ENCODE peak calls at places on chromosomes 7 and 10, in four cellular contexts. O is K562, L is WTC11, T is HepG2. Y is an unnamed sample.

GRCh38 chr10:53005612-53006325 is 233.2 kb upstream of the MBL2 start:
- DNase-seq in L (no peak), T (no peak), O (no peak), Y (no peak)

GRCh38 chr7:154770361-154770760 is 232.6 kb downstream of the PAXIP1 start:
- DNase-seq in L (no peak), O (no peak), T (no peak), Y (no peak)

GRCh38 chr10:124977648-124978375 is 35.9 kb downstream of the ZRANB1 start:
- DNase-seq in L (no peak), T (no peak), O (no peak), Y (no peak)

GRCh38 chr10:44132361-44133289 is 252.3 kb downstream of the CXCL12 start:
- DNase-seq in L (no peak), O (no peak), T (no peak), Y (no peak)

GRCh38 chr10:98528166-98528784 is 81.5 kb upstream of the HPS1 start:
- DNase-seq in L (no peak), O (no peak), T (no peak), Y (no peak)

GRCh38 chr10:43202657-43203490 is 64.0 kb downstream of the RASGEF1A start:
- DNase-seq in L (peak), O (peak), T (no peak), Y (no peak)

GRCh38 chr7:2864204-2864985 is 20.3 kb upstream of the GNA12 start:
- DNase-seq in L (no peak), O (no peak), T (peak), Y (no peak)

GRCh38 chr10:86953747-86954680 is 3.4 kb downstream of the MMRN2 start:
- DNase-seq in L (peak), T (no peak), O (peak), Y (peak)

GRCh38 chr10:25357269-25357668 is 182.5 kb downstream of the GPR158 start:
- DNase-seq in O (no peak), T (no peak), L (no peak), Y (no peak)

GRCh38 chr10:110357252-110357780 is 52.6 kb upstream of the SMNDC1 start:
- DNase-seq in L (no peak), O (peak), T (peak), Y (no peak)

GRCh38 chr10:77029684-77030407 is 607.8 kb downstream of the KCNMA1 start:
- DNase-seq in O (no peak), L (no peak), T (no peak), Y (no peak)

GRCh38 chr7:4837814-4838625 is 23.8 kb downstream of the PAPOLB start:
- DNase-seq in L (peak), T (no peak), O (no peak), Y (peak)

GRCh38 chr10:107687702-107688101 is 523.2 kb upstream of the SORCS1 start:
- DNase-seq in L (no peak), O (no peak), T (no peak), Y (no peak)

GRCh38 chr10:100038561-100039071 is 28.9 kb upstream of the DNMBP start:
- DNase-seq in T (peak), O (no peak), L (no peak), Y (no peak)

GRCh38 chr7:117251687-117252086 is 71.2 kb downstream of the WNT2 start:
- DNase-seq in T (no peak), L (no peak), O (no peak), Y (no peak)

GRCh38 chr7:39987641-39988347 is 37.7 kb downstream of the CDK13 start:
- DNase-seq in L (no peak), T (no peak), O (no peak), Y (no peak)

GRCh38 chr10:114629083-114629823 is 28.8 kb downstream of the ABLIM1 start:
- DNase-seq in T (no peak), O (no peak), L (no peak), Y (no peak)

GRCh38 chr7:130732980-130733865 is 784 bp downstream of the KLF14 start:
- DNase-seq in T (no peak), L (peak), O (peak), Y (no peak)

GRCh38 chr7:103573479-103574058 is 127.6 kb upstream of the SLC26A5 start:
- DNase-seq in L (no peak), T (peak), O (peak), Y (peak)

GRCh38 chr7:39624202-39624807 is 933 bp downstream of the RALA start:
- DNase-seq in T (no peak), O (peak), L (no peak), Y (no peak)

GRCh38 chr7:157559596-157560257 is 222.9 kb downstream of the DNAJB6 start:
- DNase-seq in L (peak), T (peak), O (no peak), Y (no peak)

GRCh38 chr10:90195288-90195840 is 494.0 kb downstream of the KIF20B start:
- DNase-seq in L (no peak), T (no peak), O (no peak), Y (no peak)

GRCh38 chr7:104894998-104895850 is 118.8 kb upstream of the KMT2E start:
- DNase-seq in L (no peak), T (no peak), O (no peak), Y (no peak)

GRCh38 chr7:50610521-50611277 is 45.5 kb upstream of the DDC start:
- DNase-seq in O (no peak), L (no peak), T (no peak), Y (no peak)

GRCh38 chr7:149621776-149622175 is 124.2 kb upstream of the ZNF746 start:
- DNase-seq in O (peak), T (no peak), L (no peak), Y (no peak)

GRCh38 chr10:101653536-101653935 is 41.4 kb downstream of the FBXW4 start:
- DNase-seq in O (no peak), L (no peak), T (no peak), Y (no peak)

DNA sequence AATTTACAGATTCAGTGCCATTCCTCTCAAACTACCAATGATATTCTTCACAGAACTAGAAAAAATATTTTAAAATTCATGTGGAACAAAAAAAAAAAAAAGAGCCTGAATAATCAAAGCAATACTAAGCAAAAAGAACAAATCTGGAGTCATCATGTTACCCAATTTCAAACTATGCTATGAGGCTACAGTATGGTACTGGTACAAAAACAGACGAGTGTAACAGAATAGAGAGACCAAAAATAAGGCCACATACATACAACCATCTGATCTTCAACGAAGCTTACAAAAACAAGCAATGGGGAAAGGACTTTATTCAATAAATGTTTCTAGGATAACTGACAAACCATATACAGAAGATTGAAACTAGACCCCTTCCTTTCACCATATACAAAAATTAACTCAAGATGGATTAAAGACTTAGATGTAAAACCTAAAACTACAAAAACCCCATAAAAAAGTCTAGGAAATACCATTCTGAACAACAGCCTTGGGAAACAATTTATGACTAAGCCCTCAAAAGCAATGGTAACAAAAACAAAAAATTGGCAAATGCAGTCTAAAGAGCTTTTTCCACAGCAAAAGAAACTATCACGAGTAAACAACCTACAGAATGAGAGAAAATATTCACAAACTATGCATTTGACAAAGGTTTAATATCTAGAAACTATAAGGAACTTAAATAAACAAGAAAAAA is 207.7 kb downstream of the PTN start:
- DNase-seq in L (no peak), T (no peak), O (no peak), Y (no peak)
- TF ChIP-seq ELF4 in L (no peak), T (no peak), O (no peak), Y (no peak)

GRCh38 chr7:21939136-21939857 is 6.4 kb downstream of the CDCA7L start:
- DNase-seq in L (no peak), T (no peak), O (no peak), Y (no peak)
- TF ChIP-seq ELF4 in L (no peak), T (no peak), O (no peak), Y (no peak)

GRCh38 chr7:143974457-143974856 is 19.8 kb downstream of the OR2F1 start:
- DNase-seq in L (no peak), T (peak), O (no peak), Y (no peak)
- TF ChIP-seq ELF4 in L (no peak), T (no peak), O (no peak), Y (no peak)

DNA sequence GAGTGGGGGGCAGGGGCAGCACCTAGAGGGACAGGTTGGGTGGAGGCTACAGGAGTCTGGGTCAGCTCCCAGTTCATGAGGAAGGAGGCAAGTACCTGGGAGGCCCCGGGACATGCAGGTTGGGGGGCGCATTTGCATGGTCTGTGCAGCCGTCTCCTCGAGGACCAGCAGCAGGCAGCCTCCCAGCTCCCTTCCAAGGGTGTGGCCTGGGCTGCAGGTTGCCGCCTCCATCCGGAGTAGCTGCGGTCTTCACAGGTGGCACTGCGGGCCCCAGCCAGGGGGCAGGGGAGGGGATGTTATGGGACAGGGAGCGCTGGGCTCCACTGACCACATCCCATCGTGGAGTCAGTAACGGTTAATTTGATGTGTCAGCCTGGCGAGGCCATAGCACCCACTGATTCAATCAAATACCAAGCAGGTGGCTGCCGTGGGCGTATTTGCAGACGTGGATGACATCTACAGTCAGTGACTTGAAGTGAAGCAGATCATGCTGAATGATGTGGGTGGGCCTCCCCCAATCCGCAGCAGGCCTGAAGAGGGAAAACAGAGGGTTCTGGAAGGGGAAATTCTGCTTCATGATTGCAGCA is 81.7 kb downstream of the PRKAG2 start:
- DNase-seq in L (peak), T (no peak), O (no peak), Y (no peak)
- TF ChIP-seq ELF4 in L (no peak), T (no peak), O (no peak), Y (no peak)

GRCh38 chr7:73702665-73703064 is 16.8 kb downstream of the STX1A start:
- DNase-seq in L (no peak), O (no peak), T (no peak), Y (no peak)

GRCh38 chr7:73703225-73703624 is 16.2 kb downstream of the STX1A start:
- DNase-seq in O (no peak), L (no peak), T (no peak), Y (no peak)

GRCh38 chr7:73703649-73703984 is 15.9 kb downstream of the STX1A start:
- DNase-seq in L (no peak), O (no peak), T (no peak), Y (no peak)

GRCh38 chr7:73701357-73701995 is 18.0 kb downstream of the STX1A start:
- DNase-seq in O (peak), L (peak), T (peak), Y (peak)

GRCh38 chr7:73702226-73702625 is 17.2 kb downstream of the STX1A start:
- DNase-seq in L (no peak), O (no peak), T (no peak), Y (no peak)
- TF ChIP-seq ELF4 in L (no peak), O (no peak), T (no peak), Y (no peak)

GRCh38 chr7:66187894-66188293 is 17.2 kb upstream of the TPST1 start:
- DNase-seq in T (no peak), O (no peak), L (no peak), Y (no peak)
- TF ChIP-seq ELF4 in T (no peak), O (no peak), L (no peak), Y (no peak)

DNA sequence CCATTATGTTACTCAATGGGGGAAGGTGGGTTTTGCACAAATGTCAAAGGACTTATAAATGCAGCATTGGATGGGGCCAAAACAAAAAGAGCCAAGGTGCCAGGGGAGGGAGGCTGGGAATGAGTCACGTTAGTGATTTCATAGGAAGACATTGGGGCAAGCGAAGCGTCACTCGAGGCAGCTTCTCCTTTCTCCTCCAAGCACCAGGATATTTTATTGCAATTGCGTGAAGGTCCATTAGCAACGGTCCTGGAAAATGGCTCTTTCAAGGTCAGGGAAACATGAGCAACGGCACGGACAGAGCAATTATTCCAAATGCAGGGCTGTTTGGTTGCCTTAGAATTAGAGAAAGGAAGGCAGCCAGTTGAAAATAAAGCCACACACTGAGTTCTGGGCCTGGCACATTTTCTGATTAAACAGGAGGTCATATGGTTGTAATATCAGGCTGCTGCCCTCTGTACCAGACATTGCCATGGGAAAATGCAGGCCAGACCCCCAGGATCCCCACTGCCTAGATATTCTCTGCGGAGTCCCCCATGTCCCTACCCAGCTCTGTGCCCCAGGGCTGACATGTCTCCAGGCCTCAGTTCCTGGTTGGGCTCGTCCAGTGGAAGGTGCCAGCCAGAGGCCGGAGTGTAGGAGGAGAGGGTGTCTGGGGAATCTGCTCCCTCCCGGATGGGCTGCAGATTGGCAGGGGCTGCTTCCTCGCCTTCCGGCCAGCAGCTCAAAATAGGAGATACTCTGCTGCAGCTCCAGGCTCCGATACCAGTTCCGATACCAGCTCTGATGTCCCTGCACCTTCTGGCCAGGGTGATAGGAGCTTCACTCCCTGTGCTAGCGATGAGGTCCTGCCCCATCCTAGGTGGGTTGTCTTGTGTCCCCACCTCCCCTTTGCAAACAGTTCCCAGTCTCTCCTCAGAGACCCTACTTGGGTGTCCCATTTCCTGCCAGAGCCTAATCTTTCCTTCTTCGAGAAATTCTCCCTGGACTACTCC is 63.1 kb upstream of the NANOS1 start:
- DNase-seq in T (no peak), L (no peak), O (no peak), Y (no peak)
- TF ChIP-seq ELF4 in T (no peak), L (no peak), O (no peak), Y (no peak)

DNA sequence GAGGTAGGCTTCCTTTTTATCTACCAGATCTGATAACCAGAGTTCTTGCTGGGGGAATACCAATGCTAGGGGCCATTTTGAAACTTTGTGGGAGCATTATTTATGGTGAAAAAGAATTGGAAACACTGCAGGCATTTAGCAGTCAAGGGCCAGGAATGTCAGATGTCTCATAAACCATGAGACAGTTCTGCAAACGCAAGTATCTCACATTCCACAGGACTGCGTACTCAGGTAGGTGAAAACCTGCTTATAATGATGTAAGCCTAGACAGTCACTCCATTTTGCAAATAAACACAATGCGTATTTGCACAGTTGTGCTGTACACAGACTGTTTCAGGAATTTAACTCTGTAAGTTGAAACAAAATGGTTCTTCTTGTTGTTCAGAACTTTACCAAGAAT is 33.9 kb downstream of the ECHDC3 start:
- DNase-seq in L (no peak), O (no peak), T (no peak), Y (no peak)
- TF ChIP-seq ELF4 in L (no peak), O (no peak), T (no peak), Y (no peak)

Y was measured in HEK293T.